ENCODE peak calls at places on chromosomes 1 and 21, in six cellular contexts. H, U, D, J, Z and Q are unnamed samples.

GRCh38 chr1:234324668-234325225 is 48.5 kb upstream of the COA6 start:
- DNase-seq in D (no peak), Z (no peak), U (peak), J (no peak), H (no peak), Q (no peak)

GRCh38 chr1:178495158-178495557 is 1.6 kb downstream of the CLEC20A start:
- DNase-seq in H (no peak), Z (no peak), D (no peak), J (no peak), U (no peak), Q (no peak)

GRCh38 chr1:162302660-162303344 is 73.9 kb downstream of the SPATA46 start:
- DNase-seq in U (no peak), H (no peak), Z (peak), J (no peak), D (no peak), Q (peak)

GRCh38 chr1:78032964-78033796 is 12.6 kb upstream of the GIPC2 start:
- DNase-seq in J (no peak), D (no peak), H (no peak), U (no peak), Z (no peak), Q (peak)

GRCh38 chr1:177490240-177490639 is 319.5 kb downstream of the BRINP2 start:
- DNase-seq in J (no peak), Z (no peak), D (no peak), H (no peak), U (no peak), Q (no peak)

GRCh38 chr1:241413386-241413785 is 56.4 kb upstream of the RGS7 start:
- DNase-seq in Z (peak), U (no peak), H (no peak), D (no peak), J (no peak), Q (no peak)

GRCh38 chr1:26077524-26077923 is 10.1 kb upstream of the TRIM63 start:
- DNase-seq in D (no peak), U (no peak), J (no peak), H (no peak), Z (no peak), Q (no peak)

GRCh38 chr1:64536836-64537490 is 67.0 kb downstream of the CACHD1 start:
- DNase-seq in J (no peak), D (no peak), U (no peak), Z (no peak), H (no peak), Q (no peak)

GRCh38 chr1:215786997-215787396 is 219.9 kb downstream of the KCTD3 start:
- DNase-seq in H (no peak), Z (no peak), U (no peak), D (no peak), J (no peak), Q (no peak)

GRCh38 chr1:27519341-27520258 is 29.6 kb upstream of the WASF2 start:
- DNase-seq in U (peak), D (no peak), J (no peak), Z (no peak), H (no peak), Q (no peak)

GRCh38 chr1:26064591-26064990 is 2.8 kb downstream of the TRIM63 start:
- DNase-seq in D (no peak), U (no peak), J (no peak), H (no peak), Z (no peak), Q (peak)

GRCh38 chr1:39412892-39413291 is 78.5 kb upstream of the BMP8A start:
- DNase-seq in U (peak), J (no peak), D (no peak), H (no peak), Z (no peak), Q (no peak)

GRCh38 chr1:202200112-202200548 is 6.5 kb downstream of the LGR6 start:
- DNase-seq in H (no peak), J (peak), D (no peak), Z (no peak), U (no peak), Q (peak)

GRCh38 chr1:15707239-15707940 is 23.3 kb downstream of the PLEKHM2 start:
- DNase-seq in D (no peak), H (no peak), J (no peak), U (no peak), Z (no peak), Q (no peak)

GRCh38 chr1:99119193-99119592 is 114.5 kb upstream of the PLPPR5 start:
- DNase-seq in H (no peak), J (no peak), Z (no peak), D (no peak), U (no peak), Q (no peak)

GRCh38 chr1:209580577-209580976 is 2.9 kb upstream of the CAMK1G start:
- DNase-seq in D (no peak), Z (no peak), H (no peak), U (no peak), J (no peak), Q (no peak)

GRCh38 chr1:8463144-8463927 is 145.4 kb downstream of the SLC45A1 start:
- DNase-seq in J (peak), U (peak), D (no peak), H (peak), Z (peak), Q (peak)

GRCh38 chr1:209241481-209241880 is 342.0 kb upstream of the CAMK1G start:
- DNase-seq in Z (peak), J (no peak), H (no peak), D (no peak), U (no peak), Q (no peak)

GRCh38 chr1:235199441-235199840 is 38.4 kb upstream of the RBM34 start:
- DNase-seq in J (no peak), U (no peak), Z (peak), D (no peak), H (peak), Q (peak)

GRCh38 chr1:119347858-119348257 is 20.7 kb upstream of the HAO2 start:
- DNase-seq in J (no peak), U (peak), Z (no peak), H (no peak), D (no peak), Q (peak)

GRCh38 chr1:61111084-61112050 is 29.0 kb downstream of the NFIA start:
- DNase-seq in J (no peak), U (no peak), D (no peak), Z (no peak), H (no peak), Q (no peak)

GRCh38 chr1:2412773-2413494 is 570 bp upstream of the PEX10 start:
- DNase-seq in J (peak), H (peak), U (no peak), D (peak), Z (peak), Q (no peak)

GRCh38 chr1:170071378-170071777 is 3.1 kb downstream of the KIFAP3 start:
- DNase-seq in D (no peak), H (peak), Z (no peak), J (no peak), U (no peak), Q (no peak)

GRCh38 chr1:13593511-13594131 is 10.0 kb downstream of the PDPN start:
- DNase-seq in U (no peak), J (no peak), Z (peak), H (no peak), D (no peak), Q (peak)

GRCh38 chr1:234599617-234600417 is 10.2 kb downstream of the IRF2BP2 start:
- DNase-seq in J (peak), Z (peak), H (peak), D (peak), U (peak), Q (no peak)

GRCh38 chr1:162856260-162856659 is 4.7 kb downstream of the CCDC190 start:
- DNase-seq in H (no peak), J (no peak), Z (peak), D (no peak), U (peak), Q (peak)

GRCh38 chr1:23417570-23417969 is 7.0 kb downstream of the TCEA3 start:
- DNase-seq in H (no peak), J (peak), D (no peak), U (peak), Z (no peak), Q (no peak)
- H3K4me3 ChIP-seq in H (no peak), J (no peak), D (no peak), U (no peak), Z (no peak), Q (no peak)

DNA sequence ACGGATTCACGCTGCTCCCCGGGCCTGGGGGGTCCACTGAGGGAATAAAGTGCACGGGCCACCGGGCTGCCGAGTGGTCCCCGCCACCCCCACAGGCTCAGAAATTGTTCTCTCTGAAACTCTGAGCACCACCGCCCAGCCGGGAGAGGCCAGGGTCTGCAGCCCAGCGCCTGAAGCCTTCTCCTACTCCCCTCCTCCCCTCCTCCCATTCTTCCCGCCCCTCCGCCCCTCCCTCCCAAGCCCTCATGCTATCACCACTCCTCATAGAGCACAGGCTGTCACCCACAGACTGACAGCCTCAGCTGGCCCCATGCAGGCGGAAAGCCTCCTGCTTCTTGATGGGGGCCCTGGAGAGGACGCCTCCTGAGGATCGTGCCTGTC is 707 bp upstream of the GPR153 start:
- DNase-seq in D (no peak), Z (no peak), H (no peak), U (peak), J (no peak), Q (no peak)
- H3K4me3 ChIP-seq in D (no peak), Z (peak), H (no peak), U (peak), J (no peak), Q (peak)

GRCh38 chr21:45962531-45963224 is 18.9 kb upstream of the COL6A1 start:
- DNase-seq in J (no peak), Z (no peak), U (no peak), H (no peak), D (no peak), Q (no peak)
- H3K4me3 ChIP-seq in J (no peak), Z (no peak), U (no peak), H (no peak), D (no peak), Q (no peak)

GRCh38 chr1:30335389-30335996 is 387.9 kb downstream of the MATN1 start:
- DNase-seq in H (no peak), J (no peak), Z (no peak), D (no peak), U (no peak), Q (no peak)
- H3K4me3 ChIP-seq in H (no peak), J (no peak), Z (no peak), D (no peak), U (no peak), Q (no peak)

DNA sequence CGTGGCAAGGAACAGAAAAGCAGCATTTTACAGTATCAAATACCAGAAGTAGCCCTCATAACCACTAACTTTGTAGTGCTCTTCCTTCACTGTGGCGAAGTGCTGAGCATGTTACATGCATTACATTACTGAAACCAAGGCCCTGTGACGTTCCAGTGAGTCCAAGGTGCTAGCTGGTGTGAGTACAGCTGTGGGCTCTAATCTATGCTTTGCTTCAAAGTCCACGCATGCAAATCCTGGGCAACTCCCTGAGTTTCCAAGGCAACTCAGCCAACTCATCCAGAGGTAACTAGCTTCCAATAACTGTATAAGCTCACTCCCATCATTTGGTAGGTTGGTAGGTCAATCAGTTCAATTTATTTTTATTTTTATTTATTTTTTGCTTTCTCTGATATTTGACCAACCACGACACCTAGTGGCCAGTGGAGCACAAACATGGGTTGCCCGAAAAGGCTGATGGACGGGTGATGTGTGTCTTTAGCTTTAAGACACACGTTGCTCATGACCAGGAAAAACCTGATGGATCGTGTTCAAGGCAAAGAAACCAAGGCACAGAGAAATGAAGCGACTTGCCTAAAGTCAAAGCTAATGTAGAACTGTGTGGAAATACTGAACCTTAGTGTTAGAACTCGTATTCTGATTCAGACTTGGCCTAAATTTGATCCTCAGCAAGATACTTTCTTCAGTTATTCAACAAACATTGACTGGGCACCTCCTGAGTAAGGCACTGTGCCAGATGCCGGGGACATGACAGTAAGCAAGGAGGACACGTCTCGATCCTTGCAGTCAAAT is 73.0 kb downstream of the GNG12 start:
- DNase-seq in U (peak), H (peak), Z (no peak), J (peak), D (peak), Q (peak)
- H3K4me3 ChIP-seq in U (no peak), H (no peak), Z (no peak), J (no peak), D (no peak), Q (no peak)

GRCh38 chr1:32813941-32814739 is 3.0 kb downstream of the YARS1 start:
- DNase-seq in H (no peak), U (no peak), J (no peak), D (no peak), Z (peak), Q (peak)
- H3K4me3 ChIP-seq in H (peak), U (no peak), J (no peak), D (no peak), Z (no peak), Q (no peak)

DNA sequence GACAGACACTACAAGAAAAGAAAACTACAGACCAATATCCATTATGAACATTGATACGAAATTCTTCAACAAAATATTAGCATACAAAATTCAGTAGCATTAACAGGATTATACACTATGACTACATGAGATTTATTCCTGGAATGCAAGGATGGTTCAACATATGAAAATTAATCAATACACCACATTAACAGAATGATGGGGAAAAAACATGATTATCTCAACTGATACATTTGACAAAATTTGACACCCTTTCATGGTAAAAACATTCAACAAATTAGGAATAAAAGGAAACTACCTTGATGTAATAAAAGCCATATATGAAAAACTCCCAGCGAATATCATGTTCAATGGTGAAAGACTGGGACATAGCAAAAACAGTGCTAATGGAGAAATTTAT is 31.5 kb downstream of the TRPM2 start:
- DNase-seq in U (no peak), Z (no peak), H (no peak), D (no peak), J (no peak), Q (no peak)
- H3K4me3 ChIP-seq in U (no peak), Z (no peak), H (no peak), D (no peak), J (no peak), Q (no peak)

GRCh38 chr1:42340093-42340492 is 5.1 kb upstream of the FOXJ3 start:
- DNase-seq in U (peak), Z (peak), H (no peak), D (no peak), J (peak), Q (peak)
- H3K4me3 ChIP-seq in U (no peak), Z (no peak), H (no peak), D (no peak), J (no peak), Q (no peak)

DNA sequence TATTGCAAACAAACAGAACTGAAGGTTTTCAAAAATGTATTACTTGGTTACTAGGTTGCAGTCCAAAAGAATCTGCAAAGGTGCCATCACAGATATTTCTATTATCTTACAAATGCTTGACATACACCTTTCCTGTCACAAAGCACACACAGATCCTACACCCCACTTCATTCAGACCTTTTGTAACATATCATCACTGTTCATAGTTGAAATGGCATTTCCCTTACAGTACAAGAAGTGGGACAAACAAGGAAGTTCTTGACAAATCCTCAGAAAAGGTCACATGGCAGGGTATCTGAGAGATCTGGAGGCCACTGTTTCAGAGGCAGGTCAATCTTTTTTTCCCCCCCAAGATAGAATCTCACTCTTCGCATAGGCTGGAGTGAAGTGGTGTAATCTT is 21.3 kb downstream of the TOR1AIP2 start:
- DNase-seq in J (no peak), Z (no peak), U (no peak), D (no peak), H (no peak), Q (no peak)
- H3K4me3 ChIP-seq in J (no peak), Z (no peak), U (no peak), D (no peak), H (no peak), Q (no peak)

DNA sequence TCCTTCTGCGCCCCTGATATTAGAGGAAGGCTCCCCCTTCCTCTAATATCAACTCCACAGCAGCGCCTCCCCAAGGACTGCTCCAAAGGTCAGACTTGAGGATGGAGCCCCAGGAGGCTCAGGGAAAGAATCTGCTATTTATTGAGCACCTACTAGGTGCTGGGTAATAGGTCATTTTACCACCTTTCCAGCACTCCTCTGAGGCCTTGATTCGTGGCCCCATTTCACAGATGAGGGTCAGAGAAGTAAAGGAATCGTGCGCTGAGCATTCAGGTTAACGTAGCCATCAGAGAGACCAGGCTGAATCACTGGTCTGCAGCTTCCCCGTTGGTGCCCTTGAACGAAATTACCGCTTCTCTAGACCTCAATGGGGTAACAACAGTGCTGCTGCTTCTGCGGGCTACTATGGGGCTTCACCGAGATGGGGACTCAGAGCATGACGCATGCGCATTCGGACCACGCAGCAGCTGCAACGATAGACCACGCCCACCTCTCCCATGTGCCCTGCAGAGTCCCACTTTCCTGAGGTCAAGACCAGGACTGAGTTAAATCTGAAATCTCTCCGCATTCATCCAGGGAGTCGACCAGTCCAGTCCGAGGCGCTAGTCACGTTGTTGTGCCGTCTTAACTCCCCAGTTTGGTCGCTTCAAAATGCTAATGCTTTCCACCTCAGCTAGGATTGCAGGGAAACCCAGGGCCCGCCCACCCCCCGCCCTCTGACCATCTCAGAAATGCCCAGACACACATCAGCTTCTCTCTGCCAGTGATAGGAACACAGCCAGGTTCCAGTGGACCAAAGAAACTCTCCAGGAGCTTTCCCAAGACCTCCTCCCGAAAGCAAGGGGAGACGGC is 12.9 kb downstream of the CAMK2N1 start:
- DNase-seq in J (peak), Z (peak), U (peak), D (no peak), H (peak), Q (peak)
- H3K4me3 ChIP-seq in J (no peak), Z (no peak), U (peak), D (no peak), H (no peak), Q (no peak)